ENCODE peak calls at places on chromosome 18, in five cellular contexts. X is NCI-H446, A is AG04450, D is cardiac muscle cell, O is GM03348. M is an unnamed sample.

GRCh38 chr18:73366713-73367112 is 498.9 kb upstream of the NETO1 start:
- DNase-seq in X (no peak), A (peak; percentile 38), D (no peak), O (peak; percentile 7), M (peak; percentile 46)

GRCh38 chr18:10771053-10771709 is 245.4 kb downstream of the NAPG start:
- DNase-seq in X (no peak), A (no peak), D (no peak), O (no peak), M (peak; percentile 16)

GRCh38 chr18:33557706-33558105 is 20.3 kb upstream of the ASXL3 start:
- DNase-seq in X (no peak), A (no peak), D (no peak), O (no peak), M (no peak)

GRCh38 chr18:48230459-48231113 is 178.6 kb downstream of the ZBTB7C start:
- DNase-seq in X (peak; percentile 22), A (peak; percentile 3), D (peak; percentile 81), O (peak; percentile 71), M (peak; percentile 73)

GRCh38 chr18:63551769-63552168 is 9.6 kb downstream of the SERPINB12 start:
- DNase-seq in X (no peak), A (no peak), D (no peak), O (no peak), M (no peak)

GRCh38 chr18:45006934-45007333 is 326.2 kb downstream of the SETBP1 start:
- DNase-seq in X (no peak), A (no peak), D (no peak), O (peak; percentile 39), M (peak; percentile 66)

GRCh38 chr18:63924551-63924950 is 16.8 kb downstream of the SERPINB10 start:
- DNase-seq in X (no peak), A (no peak), D (no peak), O (peak; percentile 29), M (peak; percentile 67)

GRCh38 chr18:5456577-5457466 is 87.0 kb downstream of the EPB41L3 start:
- DNase-seq in X (no peak), A (no peak), D (peak; percentile 37), O (peak; percentile 58), M (peak; percentile 68)

GRCh38 chr18:74546751-74547530 is 12.6 kb downstream of the CNDP1 start:
- DNase-seq in X (no peak), A (no peak), D (no peak), O (peak; percentile 79), M (peak; percentile 88)

GRCh38 chr18:55779711-55780590 is 192.0 kb upstream of the TCF4 start:
- DNase-seq in X (no peak), A (no peak), D (peak; percentile 63), O (peak; percentile 73), M (peak; percentile 71)

GRCh38 chr18:57432118-57432517 is 3.1 kb upstream of the ONECUT2 start:
- DNase-seq in X (no peak), A (no peak), D (no peak), O (no peak), M (no peak)

GRCh38 chr18:39647627-39648502 is 2082.3 kb upstream of the CELF4 start:
- DNase-seq in X (peak; percentile 14), A (peak; percentile 74), D (peak; percentile 1), O (peak; percentile 25), M (peak; percentile 87)

GRCh38 chr18:21444465-21445023 is 156.0 kb downstream of the ESCO1 start:
- DNase-seq in X (no peak), A (peak; percentile 2), D (peak; percentile 58), O (peak; percentile 67), M (peak; percentile 68)

GRCh38 chr18:3319399-3319798 is 57.5 kb downstream of the MYL12B start:
- DNase-seq in X (no peak), A (no peak), D (no peak), O (no peak), M (no peak)

GRCh38 chr18:62669225-62669624 is 46.1 kb upstream of the PHLPP1 start:
- DNase-seq in X (no peak), A (no peak), D (no peak), O (no peak), M (no peak)

GRCh38 chr18:50051288-50051687 is 143.7 kb downstream of the MYO5B start:
- DNase-seq in X (no peak), A (no peak), D (peak; percentile 10), O (no peak), M (peak; percentile 5)

GRCh38 chr18:9719421-9719981 is 11.4 kb downstream of the RAB31 start:
- DNase-seq in X (no peak), A (peak; percentile 26), D (no peak), O (peak; percentile 75), M (peak; percentile 97)

M was measured in GM23248.